ENCODE peak calls at places on chromosomes 6 and 20, in eight cellular contexts. H is HTR-8/SVneo; X is KBM-7; W is CD8-positive, alpha-beta T cell; Y is memory B cell; I is GM12865; O is AG04450; K is progenitor cell of endocrine pancreas. M is an unnamed sample.

GRCh38 chr6:154491567-154492470 is 18.7 kb downstream of the CNKSR3 start:
- DNase-seq in H (no peak), X (no peak), W (no peak), Y (no peak), I (no peak), O (no peak), K (no peak), M (no peak)

GRCh38 chr6:127737009-127737486 is 160.1 kb downstream of the C6orf58 start:
- DNase-seq in H (peak; percentile 56), X (peak; percentile 61), W (peak; percentile 21), Y (peak; percentile 8), I (peak; percentile 63), O (peak; percentile 45), K (no peak), M (peak; percentile 39)

GRCh38 chr6:7454696-7455095 is 65.1 kb downstream of the RIOK1 start:
- DNase-seq in H (no peak), X (no peak), W (no peak), Y (no peak), I (no peak), O (no peak), K (no peak), M (no peak)

GRCh38 chr20:62040381-62040922 is 25.2 kb downstream of the TAF4 start:
- DNase-seq in H (no peak), X (no peak), W (no peak), Y (no peak), I (no peak), O (no peak), K (no peak), M (no peak)

GRCh38 chr6:32854376-32855178 is 585 bp downstream of the PSMB9 start:
- DNase-seq in H (peak; percentile 24), X (no peak), W (peak; percentile 37), Y (peak; percentile 43), I (peak; percentile 76), O (no peak), K (no peak), M (no peak)

GRCh38 chr20:4406627-4407026 is 315.1 kb upstream of the PRND start:
- DNase-seq in H (peak; percentile 59), X (no peak), W (no peak), Y (no peak), I (no peak), O (peak; percentile 59), K (no peak), M (no peak)

GRCh38 chr6:11482616-11483015 is 54.9 kb upstream of the TMEM170B start:
- DNase-seq in H (no peak), X (no peak), W (no peak), Y (no peak), I (no peak), O (no peak), K (no peak), M (no peak)

GRCh38 chr6:3209114-3210023 is 18.1 kb downstream of the TUBB2B start:
- DNase-seq in H (peak; percentile 93), X (no peak), W (no peak), Y (no peak), I (peak; percentile 91), O (peak; percentile 68), K (no peak), M (no peak)

GRCh38 chr6:45599053-45599452 is 221.3 kb upstream of the SUPT3H start:
- DNase-seq in H (no peak), X (no peak), W (no peak), Y (no peak), I (no peak), O (no peak), K (no peak), M (no peak)

M was measured in mesothelial cell of epicardium.